ENCODE peak calls at places on chromosomes 5 and 9, in seven cellular contexts. One of them, this sample, is unnamed.

GRCh38 chr5:174547814-174548213 is 176.6 kb upstream of the MSX2 start:
- DNase-seq in activated CD4-positive, alpha-beta T cell treated with anti-CD3 and anti-CD28 coated beads, Interleukin-2, amount 50 U/mL, for 48 hours: no peak
- DNase-seq in cardiac fibroblast: no peak
- DNase-seq in choroid plexus epithelial cell: no peak
- DNase-seq in CD8-positive, alpha-beta memory T cell: no peak
- DNase-seq in AG10803: no peak
- DNase-seq in GM12891: no peak
- DNase-seq in this sample: no peak

GRCh38 chr9:71793386-71794105 is 25.2 kb upstream of the CEMIP2 start:
- DNase-seq in choroid plexus epithelial cell: peak
- DNase-seq in cardiac fibroblast: peak
- DNase-seq in CD8-positive, alpha-beta memory T cell: no peak
- DNase-seq in GM12891: no peak
- DNase-seq in activated CD4-positive, alpha-beta T cell treated with anti-CD3 and anti-CD28 coated beads, Interleukin-2, amount 50 U/mL, for 48 hours: no peak
- DNase-seq in AG10803: peak
- DNase-seq in this sample: no peak

GRCh38 chr5:61339764-61340163 is 7.7 kb downstream of the ZSWIM6 start:
- DNase-seq in GM12891: no peak
- DNase-seq in AG10803: no peak
- DNase-seq in cardiac fibroblast: no peak
- DNase-seq in CD8-positive, alpha-beta memory T cell: no peak
- DNase-seq in choroid plexus epithelial cell: no peak
- DNase-seq in activated CD4-positive, alpha-beta T cell treated with anti-CD3 and anti-CD28 coated beads, Interleukin-2, amount 50 U/mL, for 48 hours: no peak
- DNase-seq in this sample: no peak

GRCh38 chr9:68541568-68541967 is 885 bp upstream of the TMEM252 start:
- DNase-seq in activated CD4-positive, alpha-beta T cell treated with anti-CD3 and anti-CD28 coated beads, Interleukin-2, amount 50 U/mL, for 48 hours: no peak
- DNase-seq in AG10803: no peak
- DNase-seq in cardiac fibroblast: no peak
- DNase-seq in choroid plexus epithelial cell: peak
- DNase-seq in GM12891: no peak
- DNase-seq in CD8-positive, alpha-beta memory T cell: no peak
- DNase-seq in this sample: no peak

GRCh38 chr5:132812949-132813598 is at the start of gene SOWAHA:
- DNase-seq in choroid plexus epithelial cell: no peak
- DNase-seq in CD8-positive, alpha-beta memory T cell: no peak
- DNase-seq in GM12891: no peak
- DNase-seq in AG10803: no peak
- DNase-seq in activated CD4-positive, alpha-beta T cell treated with anti-CD3 and anti-CD28 coated beads, Interleukin-2, amount 50 U/mL, for 48 hours: no peak
- DNase-seq in cardiac fibroblast: no peak
- DNase-seq in this sample: no peak

GRCh38 chr9:123607987-123608565 is 252.1 kb downstream of the CRB2 start:
- DNase-seq in GM12891: peak
- DNase-seq in activated CD4-positive, alpha-beta T cell treated with anti-CD3 and anti-CD28 coated beads, Interleukin-2, amount 50 U/mL, for 48 hours: no peak
- DNase-seq in CD8-positive, alpha-beta memory T cell: no peak
- DNase-seq in choroid plexus epithelial cell: no peak
- DNase-seq in AG10803: no peak
- DNase-seq in cardiac fibroblast: no peak
- DNase-seq in this sample: no peak

GRCh38 chr9:128124873-128125574 is 2.5 kb downstream of the PTGES2 start:
- DNase-seq in activated CD4-positive, alpha-beta T cell treated with anti-CD3 and anti-CD28 coated beads, Interleukin-2, amount 50 U/mL, for 48 hours: peak
- DNase-seq in GM12891: no peak
- DNase-seq in choroid plexus epithelial cell: peak
- DNase-seq in AG10803: peak
- DNase-seq in cardiac fibroblast: peak
- DNase-seq in CD8-positive, alpha-beta memory T cell: no peak
- DNase-seq in this sample: peak

GRCh38 chr5:164608507-164608906 is 1103.1 kb downstream of the MAT2B start:
- DNase-seq in AG10803: no peak
- DNase-seq in activated CD4-positive, alpha-beta T cell treated with anti-CD3 and anti-CD28 coated beads, Interleukin-2, amount 50 U/mL, for 48 hours: no peak
- DNase-seq in GM12891: no peak
- DNase-seq in choroid plexus epithelial cell: no peak
- DNase-seq in cardiac fibroblast: no peak
- DNase-seq in CD8-positive, alpha-beta memory T cell: no peak
- DNase-seq in this sample: no peak

GRCh38 chr5:9370256-9370655 is 175.6 kb downstream of the SEMA5A start:
- DNase-seq in choroid plexus epithelial cell: no peak
- DNase-seq in GM12891: no peak
- DNase-seq in AG10803: peak
- DNase-seq in activated CD4-positive, alpha-beta T cell treated with anti-CD3 and anti-CD28 coated beads, Interleukin-2, amount 50 U/mL, for 48 hours: no peak
- DNase-seq in CD8-positive, alpha-beta memory T cell: no peak
- DNase-seq in cardiac fibroblast: no peak
- DNase-seq in this sample: no peak

GRCh38 chr9:112896131-112896530 is 5.5 kb upstream of the SLC46A2 start:
- DNase-seq in cardiac fibroblast: no peak
- DNase-seq in choroid plexus epithelial cell: no peak
- DNase-seq in GM12891: no peak
- DNase-seq in AG10803: no peak
- DNase-seq in activated CD4-positive, alpha-beta T cell treated with anti-CD3 and anti-CD28 coated beads, Interleukin-2, amount 50 U/mL, for 48 hours: no peak
- DNase-seq in CD8-positive, alpha-beta memory T cell: no peak
- DNase-seq in this sample: no peak

GRCh38 chr5:50900952-50901510 is 234.6 kb downstream of the PARP8 start:
- DNase-seq in CD8-positive, alpha-beta memory T cell: no peak
- DNase-seq in cardiac fibroblast: no peak
- DNase-seq in GM12891: no peak
- DNase-seq in activated CD4-positive, alpha-beta T cell treated with anti-CD3 and anti-CD28 coated beads, Interleukin-2, amount 50 U/mL, for 48 hours: no peak
- DNase-seq in choroid plexus epithelial cell: no peak
- DNase-seq in AG10803: no peak
- DNase-seq in this sample: no peak

GRCh38 chr5:56190500-56190899 is 42.6 kb downstream of the ANKRD55 start:
- DNase-seq in cardiac fibroblast: peak
- DNase-seq in AG10803: peak
- DNase-seq in GM12891: no peak
- DNase-seq in activated CD4-positive, alpha-beta T cell treated with anti-CD3 and anti-CD28 coated beads, Interleukin-2, amount 50 U/mL, for 48 hours: peak
- DNase-seq in choroid plexus epithelial cell: peak
- DNase-seq in CD8-positive, alpha-beta memory T cell: no peak
- DNase-seq in this sample: no peak

GRCh38 chr5:90285581-90285980 is 124.0 kb downstream of the CETN3 start:
- DNase-seq in cardiac fibroblast: no peak
- DNase-seq in activated CD4-positive, alpha-beta T cell treated with anti-CD3 and anti-CD28 coated beads, Interleukin-2, amount 50 U/mL, for 48 hours: no peak
- DNase-seq in choroid plexus epithelial cell: no peak
- DNase-seq in GM12891: no peak
- DNase-seq in CD8-positive, alpha-beta memory T cell: no peak
- DNase-seq in AG10803: no peak
- DNase-seq in this sample: no peak

GRCh38 chr5:55923177-55923872 is 71.4 kb downstream of the IL6ST start:
- DNase-seq in activated CD4-positive, alpha-beta T cell treated with anti-CD3 and anti-CD28 coated beads, Interleukin-2, amount 50 U/mL, for 48 hours: peak
- DNase-seq in GM12891: no peak
- DNase-seq in cardiac fibroblast: peak
- DNase-seq in AG10803: no peak
- DNase-seq in CD8-positive, alpha-beta memory T cell: no peak
- DNase-seq in choroid plexus epithelial cell: no peak
- DNase-seq in this sample: no peak

This sample was measured in effector memory CD4-positive, alpha-beta T cell.